ENCODE peak calls at places on chromosomes 5 and 9, in ten cellular contexts. C is GM12891, K is posterior vena cava, T is heart left ventricle, N is PC-3, Z is NCI-H1436 treated with DMSO at 0.1 percent for 48 hours, E is cardiac fibroblast, P is KBM-7, W is K562, M is ureter. L is an unnamed sample.

GRCh38 chr5:112574566-112574965 is 155.5 kb upstream of the EPB41L4A start:
- DNase-seq in C (no peak), K (no peak), T (no peak), N (no peak), Z (no peak), E (no peak), P (no peak), W (no peak), M (no peak), L (no peak)

GRCh38 chr5:151628112-151628823 is 37.1 kb upstream of the FAT2 start:
- DNase-seq in C (no peak), K (peak; percentile 92), T (no peak), N (no peak), Z (no peak), E (peak; percentile 11), P (no peak), W (no peak), M (no peak), L (no peak)

GRCh38 chr5:125597338-125597737 is 825.9 kb upstream of the GRAMD2B start:
- DNase-seq in C (no peak), K (no peak), T (no peak), N (no peak), Z (no peak), E (peak; percentile 85), P (no peak), W (no peak), M (no peak), L (no peak)

GRCh38 chr9:115715656-115716055 is 437.9 kb upstream of the PAPPA start:
- DNase-seq in C (no peak), K (no peak), T (no peak), N (no peak), Z (no peak), E (peak; percentile 36), P (no peak), W (no peak), M (no peak), L (no peak)

GRCh38 chr5:143824851-143825720 is 13.1 kb downstream of the HMHB1 start:
- DNase-seq in C (peak; percentile 42), K (peak; percentile 91), T (peak; percentile 77), N (peak; percentile 83), Z (no peak), E (peak; percentile 84), P (peak; percentile 88), W (peak; percentile 83), M (peak; percentile 80), L (peak; percentile 23)

GRCh38 chr5:54411176-54411575 is 44.3 kb upstream of the HSPB3 start:
- DNase-seq in C (no peak), K (no peak), T (no peak), N (no peak), Z (no peak), E (no peak), P (no peak), W (no peak), M (no peak), L (no peak)

GRCh38 chr5:81789033-81789432 is 38.1 kb upstream of the SSBP2 start:
- DNase-seq in C (no peak), K (no peak), T (no peak), N (peak; percentile 16), Z (no peak), E (peak; percentile 73), P (no peak), W (peak; percentile 24), M (no peak), L (no peak)

GRCh38 chr9:93306081-93306480 is 122.1 kb downstream of the WNK2 start:
- DNase-seq in C (no peak), K (peak; percentile 54), T (no peak), N (no peak), Z (no peak), E (no peak), P (no peak), W (no peak), M (peak; percentile 29), L (no peak)

GRCh38 chr9:94772654-94773303 is 46.3 kb downstream of the AOPEP start:
- DNase-seq in C (no peak), K (no peak), T (no peak), N (no peak), Z (peak; percentile 13), E (no peak), P (no peak), W (no peak), M (no peak), L (no peak)

GRCh38 chr9:78677326-78677725 is 380.4 kb downstream of the PSAT1 start:
- DNase-seq in C (no peak), K (no peak), T (no peak), N (no peak), Z (no peak), E (no peak), P (no peak), W (no peak), M (no peak), L (no peak)

GRCh38 chr5:160342413-160342941 is 27.9 kb downstream of the C1QTNF2 start:
- DNase-seq in C (no peak), K (no peak), T (no peak), N (peak; percentile 59), Z (no peak), E (peak; percentile 36), P (no peak), W (no peak), M (no peak), L (no peak)

GRCh38 chr5:74543162-74543995 is 97.1 kb downstream of the ENC1 start:
- DNase-seq in C (no peak), K (no peak), T (no peak), N (peak; percentile 92), Z (no peak), E (peak; percentile 76), P (peak; percentile 15), W (no peak), M (no peak), L (no peak)

GRCh38 chr9:119709431-119709830 is 340.2 kb upstream of the BRINP1 start:
- DNase-seq in C (no peak), K (no peak), T (no peak), N (no peak), Z (no peak), E (no peak), P (no peak), W (no peak), M (no peak), L (no peak)

GRCh38 chr9:76773051-76773450 is 8.8 kb downstream of the PCA3 start:
- DNase-seq in C (no peak), K (no peak), T (no peak), N (no peak), Z (no peak), E (peak; percentile 19), P (no peak), W (no peak), M (no peak), L (no peak)

GRCh38 chr9:107488400-107489143 is 997 bp downstream of the KLF4 start:
- DNase-seq in C (no peak), K (peak; percentile 95), T (peak; percentile 70), N (peak; percentile 48), Z (no peak), E (peak; percentile 72), P (no peak), W (no peak), M (peak; percentile 76), L (no peak)